ENCODE peak calls at places on chromosomes 3 and 15, in five cellular contexts. T is HFF-Myc, E is WTC11, S is SW480, V is astrocyte of the spinal cord. K is an unnamed sample.
A peak's percentile ranks its signal among the peaks of the same experiment; 100 is the strongest.

GRCh38 chr3:11035757-11036505 is 43.4 kb downstream of the SLC6A1 start:
- DNase-seq in E (no peak), T (no peak), V (no peak), S (no peak), K (no peak)

GRCh38 chr3:169171739-169172138 is 491.8 kb downstream of the MECOM start:
- DNase-seq in T (no peak), V (peak; percentile 13), S (no peak), E (no peak), K (no peak)

GRCh38 chr3:120151796-120152195 is 57.5 kb upstream of the GSK3B start:
- DNase-seq in V (no peak), T (no peak), S (no peak), E (no peak), K (no peak)

GRCh38 chr3:43872301-43872700 is 181.6 kb downstream of the ABHD5 start:
- DNase-seq in E (no peak), S (no peak), T (peak; percentile 38), V (peak; percentile 91), K (no peak)

GRCh38 chr3:53225651-53226050 is 30.2 kb downstream of the TKT start:
- DNase-seq in T (no peak), V (no peak), S (no peak), E (no peak), K (no peak)

GRCh38 chr3:121574449-121574848 is 6.7 kb downstream of the ARGFX start:
- DNase-seq in V (no peak), T (no peak), E (peak; percentile 49), S (peak; percentile 50), K (no peak)

GRCh38 chr15:58453931-58454793 is 22.4 kb downstream of the LIPC start:
- DNase-seq in E (no peak), V (no peak), T (no peak), S (no peak), K (no peak)

GRCh38 chr15:41675337-41675736 is 15.1 kb downstream of the MGA start:
- DNase-seq in V (no peak), S (no peak), E (no peak), T (no peak), K (no peak)

GRCh38 chr3:29695201-29695904 is 414.5 kb downstream of the RBMS3 start:
- DNase-seq in S (no peak), T (no peak), E (no peak), V (peak; percentile 57), K (no peak)

GRCh38 chr15:37695719-37696118 is 238.7 kb upstream of the TMCO5A start:
- DNase-seq in V (peak; percentile 58), T (no peak), E (no peak), S (no peak), K (no peak)

GRCh38 chr3:58704745-58705144 is 38.2 kb upstream of the FAM3D start:
- DNase-seq in T (no peak), V (no peak), S (peak; percentile 8), E (no peak), K (no peak)

GRCh38 chr3:45198264-45199260 is 27.5 kb downstream of the TMEM158 start:
- DNase-seq in S (peak; percentile 29), E (no peak), V (no peak), T (no peak), K (no peak)

GRCh38 chr3:170429050-170429449 is 10.4 kb downstream of the CLDN11 start:
- DNase-seq in T (no peak), S (peak; percentile 93), E (no peak), V (peak; percentile 90), K (no peak)

GRCh38 chr3:129984124-129984523 is 9.6 kb downstream of the TRH start:
- DNase-seq in T (no peak), V (no peak), S (no peak), E (peak; percentile 38), K (no peak)

K was measured in effector memory CD4-positive, alpha-beta T cell.